ENCODE peak calls at places on chromosomes 2 and 18, in seven cellular contexts. One of them, this sample, is unnamed.

GRCh38 chr2:232543491-232543890 is 4.0 kb downstream of the CHRNG start:
- DNase-seq in IMR-90: no peak
- DNase-seq in effector memory CD8-positive, alpha-beta T cell: no peak
- DNase-seq in substantia nigra: no peak
- DNase-seq in activated naive CD8-positive, alpha-beta T cell treated with anti-CD3 and anti-CD28 coated beads for 36 hours: no peak
- DNase-seq in ACHN: no peak
- DNase-seq in H9: no peak
- DNase-seq in this sample: no peak

GRCh38 chr2:30979822-30980245 is 158.4 kb downstream of the GALNT14 start:
- DNase-seq in IMR-90: peak
- DNase-seq in effector memory CD8-positive, alpha-beta T cell: no peak
- DNase-seq in substantia nigra: no peak
- DNase-seq in activated naive CD8-positive, alpha-beta T cell treated with anti-CD3 and anti-CD28 coated beads for 36 hours: no peak
- DNase-seq in ACHN: peak
- DNase-seq in H9: no peak
- DNase-seq in this sample: no peak

GRCh38 chr2:169422120-169422519 is 57.2 kb upstream of the BBS5 start:
- DNase-seq in IMR-90: no peak
- DNase-seq in effector memory CD8-positive, alpha-beta T cell: no peak
- DNase-seq in substantia nigra: no peak
- DNase-seq in activated naive CD8-positive, alpha-beta T cell treated with anti-CD3 and anti-CD28 coated beads for 36 hours: no peak
- DNase-seq in ACHN: no peak
- DNase-seq in H9: no peak
- DNase-seq in this sample: no peak

GRCh38 chr2:231411237-231411636 is 15.7 kb downstream of the B3GNT7 start:
- DNase-seq in IMR-90: no peak
- DNase-seq in effector memory CD8-positive, alpha-beta T cell: no peak
- DNase-seq in substantia nigra: no peak
- DNase-seq in activated naive CD8-positive, alpha-beta T cell treated with anti-CD3 and anti-CD28 coated beads for 36 hours: no peak
- DNase-seq in ACHN: no peak
- DNase-seq in H9: no peak
- DNase-seq in this sample: no peak

GRCh38 chr18:79815657-79816056 is 17.9 kb downstream of the KCNG2 start:
- DNase-seq in IMR-90: no peak
- DNase-seq in effector memory CD8-positive, alpha-beta T cell: no peak
- DNase-seq in substantia nigra: no peak
- DNase-seq in activated naive CD8-positive, alpha-beta T cell treated with anti-CD3 and anti-CD28 coated beads for 36 hours: no peak
- DNase-seq in ACHN: no peak
- DNase-seq in H9: peak
- DNase-seq in this sample: no peak

GRCh38 chr18:80185545-80185944 is 61.8 kb downstream of the PARD6G start:
- DNase-seq in IMR-90: no peak
- DNase-seq in effector memory CD8-positive, alpha-beta T cell: no peak
- DNase-seq in substantia nigra: no peak
- DNase-seq in activated naive CD8-positive, alpha-beta T cell treated with anti-CD3 and anti-CD28 coated beads for 36 hours: no peak
- DNase-seq in ACHN: no peak
- DNase-seq in H9: no peak
- DNase-seq in this sample: no peak

GRCh38 chr2:29841386-29842004 is 79.9 kb downstream of the ALK start:
- DNase-seq in IMR-90: peak
- DNase-seq in effector memory CD8-positive, alpha-beta T cell: no peak
- DNase-seq in substantia nigra: no peak
- DNase-seq in activated naive CD8-positive, alpha-beta T cell treated with anti-CD3 and anti-CD28 coated beads for 36 hours: peak
- DNase-seq in ACHN: peak
- DNase-seq in H9: peak
- DNase-seq in this sample: no peak

GRCh38 chr2:230575640-230576324 is 136.9 kb upstream of the CAB39 start:
- DNase-seq in IMR-90: no peak
- DNase-seq in effector memory CD8-positive, alpha-beta T cell: peak
- DNase-seq in substantia nigra: no peak
- DNase-seq in activated naive CD8-positive, alpha-beta T cell treated with anti-CD3 and anti-CD28 coated beads for 36 hours: peak
- DNase-seq in ACHN: no peak
- DNase-seq in H9: peak
- DNase-seq in this sample: peak

GRCh38 chr2:150644298-150645067 is 157.0 kb upstream of the RND3 start:
- DNase-seq in IMR-90: peak
- DNase-seq in effector memory CD8-positive, alpha-beta T cell: no peak
- DNase-seq in substantia nigra: no peak
- DNase-seq in activated naive CD8-positive, alpha-beta T cell treated with anti-CD3 and anti-CD28 coated beads for 36 hours: no peak
- DNase-seq in ACHN: no peak
- DNase-seq in H9: no peak
- DNase-seq in this sample: no peak

GRCh38 chr2:124289060-124289459 is 264.0 kb downstream of the CNTNAP5 start:
- DNase-seq in IMR-90: no peak
- DNase-seq in effector memory CD8-positive, alpha-beta T cell: no peak
- DNase-seq in substantia nigra: no peak
- DNase-seq in activated naive CD8-positive, alpha-beta T cell treated with anti-CD3 and anti-CD28 coated beads for 36 hours: no peak
- DNase-seq in ACHN: no peak
- DNase-seq in H9: no peak
- DNase-seq in this sample: no peak

GRCh38 chr2:149994057-149994728 is 406.6 kb upstream of the MMADHC start:
- DNase-seq in IMR-90: peak
- DNase-seq in effector memory CD8-positive, alpha-beta T cell: no peak
- DNase-seq in substantia nigra: no peak
- DNase-seq in activated naive CD8-positive, alpha-beta T cell treated with anti-CD3 and anti-CD28 coated beads for 36 hours: no peak
- DNase-seq in ACHN: peak
- DNase-seq in H9: no peak
- DNase-seq in this sample: no peak

GRCh38 chr2:47657886-47658577 is 124.9 kb upstream of the MSH6 start:
- DNase-seq in IMR-90: no peak
- DNase-seq in effector memory CD8-positive, alpha-beta T cell: no peak
- DNase-seq in substantia nigra: no peak
- DNase-seq in activated naive CD8-positive, alpha-beta T cell treated with anti-CD3 and anti-CD28 coated beads for 36 hours: no peak
- DNase-seq in ACHN: no peak
- DNase-seq in H9: no peak
- DNase-seq in this sample: no peak

GRCh38 chr2:205148756-205149155 is 533.5 kb upstream of the NRP2 start:
- DNase-seq in IMR-90: no peak
- DNase-seq in effector memory CD8-positive, alpha-beta T cell: no peak
- DNase-seq in substantia nigra: no peak
- DNase-seq in activated naive CD8-positive, alpha-beta T cell treated with anti-CD3 and anti-CD28 coated beads for 36 hours: no peak
- DNase-seq in ACHN: no peak
- DNase-seq in H9: no peak
- DNase-seq in this sample: no peak

GRCh38 chr18:40937386-40937785 is 1017.6 kb upstream of the PIK3C3 start:
- DNase-seq in IMR-90: peak
- DNase-seq in effector memory CD8-positive, alpha-beta T cell: no peak
- DNase-seq in substantia nigra: no peak
- DNase-seq in activated naive CD8-positive, alpha-beta T cell treated with anti-CD3 and anti-CD28 coated beads for 36 hours: no peak
- DNase-seq in ACHN: no peak
- DNase-seq in H9: no peak
- DNase-seq in this sample: no peak

GRCh38 chr2:105390454-105390853 is 8.4 kb downstream of the FHL2 start:
- DNase-seq in IMR-90: no peak
- DNase-seq in effector memory CD8-positive, alpha-beta T cell: no peak
- DNase-seq in substantia nigra: no peak
- DNase-seq in activated naive CD8-positive, alpha-beta T cell treated with anti-CD3 and anti-CD28 coated beads for 36 hours: no peak
- DNase-seq in ACHN: no peak
- DNase-seq in H9: no peak
- DNase-seq in this sample: no peak

GRCh38 chr2:72913531-72914225 is 3.6 kb upstream of the EMX1 start:
- DNase-seq in IMR-90: no peak
- DNase-seq in effector memory CD8-positive, alpha-beta T cell: no peak
- DNase-seq in substantia nigra: no peak
- DNase-seq in activated naive CD8-positive, alpha-beta T cell treated with anti-CD3 and anti-CD28 coated beads for 36 hours: no peak
- DNase-seq in ACHN: peak
- DNase-seq in H9: peak
- DNase-seq in this sample: no peak

GRCh38 chr2:182101263-182101662 is 115.6 kb downstream of the PPP1R1C start:
- DNase-seq in IMR-90: no peak
- DNase-seq in effector memory CD8-positive, alpha-beta T cell: no peak
- DNase-seq in substantia nigra: no peak
- DNase-seq in activated naive CD8-positive, alpha-beta T cell treated with anti-CD3 and anti-CD28 coated beads for 36 hours: no peak
- DNase-seq in ACHN: no peak
- DNase-seq in H9: no peak
- DNase-seq in this sample: no peak

GRCh38 chr2:207253946-207254345 is 88.2 kb upstream of the KLF7 start:
- DNase-seq in IMR-90: peak
- DNase-seq in effector memory CD8-positive, alpha-beta T cell: no peak
- DNase-seq in substantia nigra: no peak
- DNase-seq in activated naive CD8-positive, alpha-beta T cell treated with anti-CD3 and anti-CD28 coated beads for 36 hours: no peak
- DNase-seq in ACHN: peak
- DNase-seq in H9: no peak
- DNase-seq in this sample: no peak

GRCh38 chr2:238122287-238123217 is 15.9 kb upstream of the KLHL30 start:
- DNase-seq in IMR-90: no peak
- DNase-seq in effector memory CD8-positive, alpha-beta T cell: no peak
- DNase-seq in substantia nigra: no peak
- DNase-seq in activated naive CD8-positive, alpha-beta T cell treated with anti-CD3 and anti-CD28 coated beads for 36 hours: no peak
- DNase-seq in ACHN: no peak
- DNase-seq in H9: no peak
- DNase-seq in this sample: no peak

GRCh38 chr2:58720770-58721697 is 479.9 kb upstream of the FANCL start:
- DNase-seq in IMR-90: no peak
- DNase-seq in effector memory CD8-positive, alpha-beta T cell: no peak
- DNase-seq in substantia nigra: no peak
- DNase-seq in activated naive CD8-positive, alpha-beta T cell treated with anti-CD3 and anti-CD28 coated beads for 36 hours: no peak
- DNase-seq in ACHN: no peak
- DNase-seq in H9: no peak
- DNase-seq in this sample: no peak

GRCh38 chr18:35703043-35703688 is 121.6 kb downstream of the GALNT1 start:
- DNase-seq in IMR-90: peak
- DNase-seq in effector memory CD8-positive, alpha-beta T cell: no peak
- DNase-seq in substantia nigra: no peak
- DNase-seq in activated naive CD8-positive, alpha-beta T cell treated with anti-CD3 and anti-CD28 coated beads for 36 hours: no peak
- DNase-seq in ACHN: no peak
- DNase-seq in H9: no peak
- DNase-seq in this sample: no peak

GRCh38 chr2:109144721-109145120 is 15.7 kb downstream of the SH3RF3 start:
- DNase-seq in IMR-90: no peak
- DNase-seq in effector memory CD8-positive, alpha-beta T cell: no peak
- DNase-seq in substantia nigra: no peak
- DNase-seq in activated naive CD8-positive, alpha-beta T cell treated with anti-CD3 and anti-CD28 coated beads for 36 hours: no peak
- DNase-seq in ACHN: no peak
- DNase-seq in H9: no peak
- DNase-seq in this sample: no peak

GRCh38 chr18:57078614-57079013 is 68.3 kb upstream of the BOD1L2 start:
- DNase-seq in IMR-90: no peak
- DNase-seq in effector memory CD8-positive, alpha-beta T cell: no peak
- DNase-seq in substantia nigra: no peak
- DNase-seq in activated naive CD8-positive, alpha-beta T cell treated with anti-CD3 and anti-CD28 coated beads for 36 hours: no peak
- DNase-seq in ACHN: no peak
- DNase-seq in H9: no peak
- DNase-seq in this sample: no peak

GRCh38 chr2:68744517-68744916 is 9.9 kb downstream of the ARHGAP25 start:
- DNase-seq in IMR-90: no peak
- DNase-seq in effector memory CD8-positive, alpha-beta T cell: no peak
- DNase-seq in substantia nigra: no peak
- DNase-seq in activated naive CD8-positive, alpha-beta T cell treated with anti-CD3 and anti-CD28 coated beads for 36 hours: no peak
- DNase-seq in ACHN: no peak
- DNase-seq in H9: no peak
- DNase-seq in this sample: no peak

GRCh38 chr2:215748446-215748845 is 264.9 kb downstream of the MREG start:
- DNase-seq in IMR-90: peak
- DNase-seq in effector memory CD8-positive, alpha-beta T cell: no peak
- DNase-seq in substantia nigra: peak
- DNase-seq in activated naive CD8-positive, alpha-beta T cell treated with anti-CD3 and anti-CD28 coated beads for 36 hours: no peak
- DNase-seq in ACHN: no peak
- DNase-seq in H9: no peak
- DNase-seq in this sample: no peak

GRCh38 chr2:240760121-240760520 is 59.9 kb downstream of the KIF1A start:
- DNase-seq in IMR-90: no peak
- DNase-seq in effector memory CD8-positive, alpha-beta T cell: no peak
- DNase-seq in substantia nigra: no peak
- DNase-seq in activated naive CD8-positive, alpha-beta T cell treated with anti-CD3 and anti-CD28 coated beads for 36 hours: no peak
- DNase-seq in ACHN: no peak
- DNase-seq in H9: no peak
- DNase-seq in this sample: no peak

GRCh38 chr2:38533757-38534545 is 68.8 kb downstream of the HNRNPLL start:
- DNase-seq in IMR-90: peak
- DNase-seq in effector memory CD8-positive, alpha-beta T cell: no peak
- DNase-seq in substantia nigra: no peak
- DNase-seq in activated naive CD8-positive, alpha-beta T cell treated with anti-CD3 and anti-CD28 coated beads for 36 hours: no peak
- DNase-seq in ACHN: no peak
- DNase-seq in H9: no peak
- DNase-seq in this sample: no peak

GRCh38 chr18:26429535-26429934 is 118.8 kb downstream of the KCTD1 start:
- DNase-seq in IMR-90: peak
- DNase-seq in effector memory CD8-positive, alpha-beta T cell: no peak
- DNase-seq in substantia nigra: no peak
- DNase-seq in activated naive CD8-positive, alpha-beta T cell treated with anti-CD3 and anti-CD28 coated beads for 36 hours: no peak
- DNase-seq in ACHN: peak
- DNase-seq in H9: no peak
- DNase-seq in this sample: no peak

GRCh38 chr2:211157211-211157610 is 600.8 kb downstream of the CPS1 start:
- DNase-seq in IMR-90: no peak
- DNase-seq in effector memory CD8-positive, alpha-beta T cell: no peak
- DNase-seq in substantia nigra: no peak
- DNase-seq in activated naive CD8-positive, alpha-beta T cell treated with anti-CD3 and anti-CD28 coated beads for 36 hours: no peak
- DNase-seq in ACHN: no peak
- DNase-seq in H9: no peak
- DNase-seq in this sample: no peak

GRCh38 chr2:37648316-37649011 is 23.0 kb downstream of the CDC42EP3 start:
- DNase-seq in IMR-90: no peak
- DNase-seq in effector memory CD8-positive, alpha-beta T cell: peak
- DNase-seq in substantia nigra: peak
- DNase-seq in activated naive CD8-positive, alpha-beta T cell treated with anti-CD3 and anti-CD28 coated beads for 36 hours: peak
- DNase-seq in ACHN: no peak
- DNase-seq in H9: no peak
- DNase-seq in this sample: peak

GRCh38 chr18:63683152-63683551 is 19.6 kb upstream of the SERPINB11 start:
- DNase-seq in IMR-90: peak
- DNase-seq in effector memory CD8-positive, alpha-beta T cell: no peak
- DNase-seq in substantia nigra: no peak
- DNase-seq in activated naive CD8-positive, alpha-beta T cell treated with anti-CD3 and anti-CD28 coated beads for 36 hours: no peak
- DNase-seq in ACHN: no peak
- DNase-seq in H9: peak
- DNase-seq in this sample: no peak

GRCh38 chr2:159371506-159371905 is 85.0 kb upstream of the WDSUB1 start:
- DNase-seq in IMR-90: no peak
- DNase-seq in effector memory CD8-positive, alpha-beta T cell: no peak
- DNase-seq in substantia nigra: no peak
- DNase-seq in activated naive CD8-positive, alpha-beta T cell treated with anti-CD3 and anti-CD28 coated beads for 36 hours: no peak
- DNase-seq in ACHN: no peak
- DNase-seq in H9: no peak
- DNase-seq in this sample: no peak

GRCh38 chr2:118697771-118698170 is 149.7 kb downstream of the EN1 start:
- DNase-seq in IMR-90: no peak
- DNase-seq in effector memory CD8-positive, alpha-beta T cell: no peak
- DNase-seq in substantia nigra: no peak
- DNase-seq in activated naive CD8-positive, alpha-beta T cell treated with anti-CD3 and anti-CD28 coated beads for 36 hours: no peak
- DNase-seq in ACHN: no peak
- DNase-seq in H9: no peak
- DNase-seq in this sample: no peak

GRCh38 chr2:112642961-112643360 is 2.8 kb upstream of the SLC20A1 start:
- DNase-seq in IMR-90: no peak
- DNase-seq in effector memory CD8-positive, alpha-beta T cell: no peak
- DNase-seq in substantia nigra: no peak
- DNase-seq in activated naive CD8-positive, alpha-beta T cell treated with anti-CD3 and anti-CD28 coated beads for 36 hours: no peak
- DNase-seq in ACHN: no peak
- DNase-seq in H9: no peak
- DNase-seq in this sample: no peak

GRCh38 chr2:59378104-59378503 is 1137.0 kb upstream of the FANCL start:
- DNase-seq in IMR-90: no peak
- DNase-seq in effector memory CD8-positive, alpha-beta T cell: no peak
- DNase-seq in substantia nigra: no peak
- DNase-seq in activated naive CD8-positive, alpha-beta T cell treated with anti-CD3 and anti-CD28 coated beads for 36 hours: no peak
- DNase-seq in ACHN: no peak
- DNase-seq in H9: no peak
- DNase-seq in this sample: no peak

GRCh38 chr2:240831594-240832204 is 11.7 kb upstream of the KIF1A start:
- DNase-seq in IMR-90: no peak
- DNase-seq in effector memory CD8-positive, alpha-beta T cell: no peak
- DNase-seq in substantia nigra: no peak
- DNase-seq in activated naive CD8-positive, alpha-beta T cell treated with anti-CD3 and anti-CD28 coated beads for 36 hours: no peak
- DNase-seq in ACHN: no peak
- DNase-seq in H9: peak
- DNase-seq in this sample: no peak